ENCODE peak calls at places on chromosome 3, in eight cellular contexts. Y is right cardiac atrium, O is OCI-LY7, J is keratinocyte, L is A673, S is lower lobe of right lung, U is astrocyte, X is MM.1S. M is an unnamed sample. For H3K4me1 and H3K9me3, the result is how much of the 10 kb centered on the place peaks cover.

GRCh38 chr3:71690222-71690821 is 34.9 kb downstream of the EIF4E3 start:
- DNase-seq in Y (no peak), O (no peak), J (no peak), L (no peak), S (no peak), U (peak), X (no peak), M (no peak)

GRCh38 chr3:12253521-12253920 is 35.3 kb upstream of the PPARG start:
- DNase-seq in Y (no peak), O (no peak), J (no peak), L (peak), S (no peak), U (no peak), X (no peak), M (no peak)

GRCh38 chr3:182149594-182149993 is 437.9 kb downstream of the SOX2 start:
- DNase-seq in Y (no peak), O (no peak), J (no peak), L (no peak), S (no peak), U (no peak), X (no peak), M (no peak)

GRCh38 chr3:186705882-186706780 is 11.0 kb upstream of the KNG1 start:
- DNase-seq in Y (no peak), O (no peak), J (no peak), L (no peak), S (no peak), U (no peak), X (peak), M (no peak)

GRCh38 chr3:136195258-136196063 is 674 bp downstream of the MSL2 start:
- DNase-seq in Y (peak), O (peak), J (no peak), L (peak), S (peak), U (peak), X (peak), M (peak)

GRCh38 chr3:71360170-71360569 is 223.4 kb downstream of the FOXP1 start:
- DNase-seq in Y (no peak), O (no peak), J (no peak), L (no peak), S (no peak), U (no peak), X (no peak), M (no peak)

GRCh38 chr3:107024481-107025153 is 352.6 kb upstream of the CCDC54 start:
- DNase-seq in Y (no peak), O (no peak), J (no peak), L (peak), S (no peak), U (no peak), X (no peak), M (no peak)

GRCh38 chr3:36514171-36514570 is 133.9 kb downstream of the STAC start:
- DNase-seq in Y (no peak), O (no peak), J (no peak), L (no peak), S (no peak), U (peak), X (no peak), M (no peak)

GRCh38 chr3:14434105-14434504 is 31.7 kb downstream of the SLC6A6 start:
- DNase-seq in Y (no peak), O (no peak), J (no peak), L (no peak), S (peak), U (peak), X (no peak), M (no peak)

GRCh38 chr3:2061360-2061759 is 37.3 kb upstream of the CNTN4 start:
- DNase-seq in Y (no peak), O (no peak), J (no peak), L (no peak), S (no peak), U (no peak), X (no peak), M (no peak)

GRCh38 chr3:193910886-193911738 is 224.8 kb upstream of the HES1 start:
- DNase-seq in Y (peak), O (no peak), J (no peak), L (no peak), S (peak), U (no peak), X (no peak), M (no peak)

GRCh38 chr3:190131329-190131728 is 10.6 kb upstream of the P3H2 start:
- DNase-seq in Y (no peak), O (no peak), J (peak), L (peak), S (no peak), U (peak), X (no peak), M (no peak)

GRCh38 chr3:138407236-138407907 is 27.0 kb upstream of the ESYT3 start:
- DNase-seq in Y (no peak), O (no peak), J (no peak), L (no peak), S (no peak), U (no peak), X (no peak), M (no peak)

GRCh38 chr3:46703013-46703520 is 1.9 kb downstream of the TMIE start:
- DNase-seq in Y (no peak), O (no peak), J (no peak), L (no peak), S (peak), U (no peak), X (no peak), M (peak)

DNA sequence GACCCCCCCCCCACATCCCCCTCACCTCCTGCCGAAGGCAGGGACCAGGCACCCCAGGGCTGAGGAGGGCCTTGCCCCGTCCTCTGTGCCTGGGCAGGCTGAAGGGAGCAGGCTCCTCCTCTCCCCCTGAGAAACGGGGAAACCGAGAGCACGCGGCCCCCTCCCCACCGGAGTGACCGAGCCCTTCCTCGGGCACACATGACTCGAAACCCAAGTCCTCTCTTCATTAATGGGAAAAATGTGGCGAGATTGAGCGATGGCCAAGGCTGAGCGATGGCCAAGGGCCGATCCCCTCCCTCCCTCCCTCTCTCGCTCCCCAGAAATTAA is 7.0 kb downstream of the EPHB3 start:
- DNase-seq in Y (no peak), O (no peak), J (no peak), L (no peak), S (no peak), U (no peak), X (no peak), M (no peak)
- H3K4me1 ChIP-seq in Y (under half), O (under half), J (half or more), L (under half), S (half or more), U (under half), X (under half), M (under half)

DNA sequence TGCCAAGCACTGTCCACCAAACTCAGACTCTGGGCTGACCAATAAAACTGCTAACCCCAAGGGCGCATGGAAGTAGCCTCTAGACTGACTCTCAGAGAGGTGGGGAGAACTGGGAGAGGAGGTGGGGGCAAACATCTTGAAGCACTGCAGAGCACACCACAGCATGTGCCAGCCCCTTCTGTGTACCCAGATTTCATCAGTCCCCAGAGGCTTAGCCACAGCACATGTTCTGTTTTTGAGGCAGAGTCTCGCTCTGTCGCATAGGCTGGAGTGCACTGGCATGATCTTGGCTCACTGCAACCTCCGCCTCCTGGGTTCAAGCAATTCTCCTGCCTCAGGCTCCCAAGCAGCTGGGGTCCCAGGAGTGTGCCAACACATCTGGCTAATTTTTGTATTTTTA is 119.5 kb upstream of the SPATA12 start:
- DNase-seq in Y (no peak), O (peak), J (no peak), L (no peak), S (no peak), U (no peak), X (no peak), M (no peak)
- H3K9me3 ChIP-seq in Y (under half), O (under half), J (under half), L (under half), S (under half), U (under half), X (under half), M (under half)

GRCh38 chr3:160140756-160141155 is 84.5 kb upstream of the C3orf80 start:
- DNase-seq in Y (no peak), O (no peak), J (no peak), L (no peak), S (no peak), U (no peak), X (no peak), M (no peak)
- H3K4me1 ChIP-seq in Y (under half), O (under half), J (under half), L (under half), S (under half), U (under half), X (under half), M (under half)

GRCh38 chr3:43349759-43350158 is 63.4 kb downstream of the SNRK start:
- DNase-seq in Y (no peak), O (no peak), J (no peak), L (no peak), S (no peak), U (peak), X (no peak), M (no peak)
- H3K9me3 ChIP-seq in Y (under half), O (under half), J (under half), L (under half), S (under half), U (under half), X (under half), M (under half)

GRCh38 chr3:69008980-69009379 is 4.5 kb downstream of the EOGT start:
- DNase-seq in Y (no peak), O (no peak), J (no peak), L (peak), S (no peak), U (no peak), X (no peak), M (no peak)

GRCh38 chr3:69004183-69004582 is 9.3 kb downstream of the EOGT start:
- DNase-seq in Y (no peak), O (no peak), J (no peak), L (no peak), S (no peak), U (no peak), X (no peak), M (no peak)

GRCh38 chr3:69009559-69010410 is 3.7 kb downstream of the EOGT start:
- DNase-seq in Y (no peak), O (no peak), J (no peak), L (no peak), S (no peak), U (peak), X (no peak), M (no peak)

GRCh38 chr3:69006083-69006482 is 7.4 kb downstream of the EOGT start:
- DNase-seq in Y (no peak), O (no peak), J (no peak), L (no peak), S (no peak), U (no peak), X (no peak), M (no peak)

DNA sequence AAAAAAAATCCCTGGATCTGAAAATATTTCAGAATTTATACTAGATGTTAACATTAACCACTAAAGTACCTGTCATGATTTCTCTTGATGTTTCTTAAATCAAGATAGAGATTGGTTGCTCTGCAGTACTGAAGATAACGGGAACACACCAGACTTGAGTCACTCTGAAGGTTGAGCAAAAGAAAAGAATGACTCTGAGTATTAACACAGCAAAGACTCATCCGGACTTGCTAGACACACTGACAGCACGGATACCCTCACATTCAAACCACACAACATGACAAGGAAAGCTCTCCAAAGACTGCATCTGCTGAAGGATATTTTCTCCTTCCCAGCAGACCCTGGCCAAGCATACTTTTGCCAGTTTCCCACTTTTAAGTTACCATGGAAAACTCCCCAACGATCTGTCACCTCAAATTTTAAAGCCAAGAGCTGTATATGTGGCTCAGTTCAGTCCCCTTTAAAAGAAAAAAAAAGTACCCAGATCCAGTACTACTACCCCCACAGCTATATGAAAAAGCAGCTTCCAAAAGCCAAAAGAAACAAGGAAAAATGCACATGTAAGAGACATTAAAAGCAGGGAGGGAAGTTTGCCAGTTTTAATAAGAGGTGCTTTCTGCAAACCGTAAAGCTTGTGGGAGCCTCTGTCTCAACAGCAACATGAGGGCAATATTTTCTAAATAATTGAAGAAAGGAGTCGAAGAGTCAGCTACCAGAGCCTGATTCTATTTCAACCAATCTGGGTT is 8.2 kb downstream of the EOGT start:
- DNase-seq in Y (no peak), O (no peak), J (no peak), L (no peak), S (no peak), U (no peak), X (no peak), M (no peak)
- H3K4me1 ChIP-seq in Y (under half), O (under half), J (under half), L (under half), S (under half), U (under half), X (under half), M (under half)

DNA sequence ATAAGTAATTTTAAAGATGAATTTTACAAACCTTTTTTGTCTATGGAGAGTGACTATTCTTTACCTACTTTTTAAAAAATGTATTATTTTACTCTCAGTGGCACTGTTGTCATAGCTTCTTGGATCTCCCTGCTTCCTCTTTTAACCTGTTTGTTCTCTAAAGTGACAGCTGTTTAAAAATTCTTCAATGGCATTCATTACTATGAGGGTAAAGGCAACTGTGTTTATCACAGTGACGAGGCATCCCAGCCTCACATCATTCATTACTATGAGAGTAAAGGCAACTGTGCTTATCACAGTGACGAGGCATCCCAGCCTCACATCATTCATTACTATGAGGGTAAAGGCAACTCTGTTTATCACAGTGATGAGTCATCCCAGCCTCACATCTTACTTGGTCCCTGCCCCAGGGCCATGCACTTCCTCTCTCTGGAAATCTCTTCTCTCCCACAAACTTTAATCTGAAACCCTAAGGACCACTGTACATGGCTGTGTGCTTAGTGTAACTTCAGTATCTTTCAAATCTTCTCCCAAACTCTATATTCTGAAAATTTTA is 101.7 kb upstream of the ZNF717 start:
- DNase-seq in Y (no peak), O (no peak), J (no peak), L (no peak), S (no peak), U (no peak), X (no peak), M (no peak)
- H3K9me3 ChIP-seq in Y (under half), O (under half), J (under half), L (under half), S (under half), U (under half), X (under half), M (under half)

DNA sequence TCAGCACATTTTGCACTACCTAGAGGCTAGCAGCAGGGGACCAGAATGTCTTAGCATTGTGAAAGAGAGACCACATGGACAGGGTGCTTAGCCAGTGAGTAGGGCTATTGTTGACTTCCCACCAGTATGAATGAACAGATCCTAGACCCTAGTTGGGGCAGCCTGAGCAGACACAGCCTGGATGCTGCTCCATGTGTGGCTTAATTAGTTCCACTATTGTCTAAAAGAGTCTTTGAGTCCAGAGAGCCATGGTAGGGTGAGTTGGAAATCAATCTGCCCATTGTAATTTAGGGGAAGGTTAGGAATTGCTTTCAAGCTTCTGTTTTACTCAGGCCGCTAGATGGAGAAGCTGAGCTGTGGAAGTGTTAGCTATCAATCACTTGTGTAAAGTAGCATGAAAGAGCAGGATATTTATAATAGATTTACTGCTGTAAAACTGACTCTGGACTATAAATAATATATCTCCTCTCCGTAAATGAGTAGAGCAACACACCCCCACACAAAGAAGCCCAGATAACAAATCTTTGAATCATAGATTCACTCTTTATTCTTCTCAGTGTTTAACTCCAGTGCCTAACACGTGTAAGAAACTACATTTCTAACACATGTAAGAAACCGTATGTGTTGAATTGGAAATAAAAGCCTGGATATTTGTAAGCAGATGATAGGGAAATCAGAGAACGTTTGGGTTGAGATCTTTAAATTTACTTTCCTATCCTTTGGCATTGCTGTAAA is 4.1 kb upstream of the GCSAM start:
- DNase-seq in Y (no peak), O (peak), J (no peak), L (peak), S (no peak), U (no peak), X (peak), M (no peak)
- H3K4me1 ChIP-seq in Y (under half), O (half or more), J (under half), L (under half), S (under half), U (under half), X (under half), M (under half)

GRCh38 chr3:197615430-197615829 is 59.7 kb upstream of the BDH1 start:
- DNase-seq in Y (no peak), O (peak), J (no peak), L (no peak), S (no peak), U (no peak), X (no peak), M (no peak)

GRCh38 chr3:197611255-197611654 is 55.5 kb upstream of the BDH1 start:
- DNase-seq in Y (no peak), O (no peak), J (no peak), L (no peak), S (no peak), U (no peak), X (no peak), M (no peak)

GRCh38 chr3:197613187-197613586 is 57.4 kb upstream of the BDH1 start:
- DNase-seq in Y (no peak), O (no peak), J (no peak), L (no peak), S (no peak), U (no peak), X (no peak), M (no peak)
- H3K9me3 ChIP-seq in Y (under half), O (under half), J (under half), L (under half), S (under half), U (under half), X (under half), M (under half)